ENCODE peak calls at places on chromosomes 5 and 9, in six cellular contexts. B is IMR-90, V is neuronal stem cell, E is mesendoderm, D is H1, H is mesenchymal stem cell. A is an unnamed sample.

GRCh38 chr5:150021491-150022162 is 21.1 kb downstream of the HMGXB3 start:
- DNase-seq in B (peak), V (no peak), E (peak), D (no peak), H (no peak), A (no peak)

GRCh38 chr5:95385334-95385733 is 5.8 kb upstream of the FAM81B start:
- DNase-seq in B (no peak), V (no peak), E (no peak), D (no peak), H (no peak), A (no peak)

GRCh38 chr9:37617837-37618236 is 25.4 kb upstream of the TOMM5 start:
- DNase-seq in B (peak), V (peak), E (peak), D (no peak), H (no peak), A (no peak)

GRCh38 chr9:112020680-112021596 is 124.3 kb downstream of the UGCG start:
- DNase-seq in B (peak), V (no peak), E (no peak), D (no peak), H (peak), A (peak)

GRCh38 chr9:121285835-121286687 is 18.1 kb downstream of the GSN start:
- DNase-seq in B (peak), V (no peak), E (peak), D (peak), H (peak), A (peak)

GRCh38 chr5:137036630-137037029 is 462.5 kb downstream of the SPOCK1 start:
- DNase-seq in B (no peak), V (peak), E (peak), D (no peak), H (no peak), A (peak)

GRCh38 chr9:77939149-77939668 is 92.4 kb downstream of the GNAQ start:
- DNase-seq in B (peak), V (no peak), E (no peak), D (no peak), H (no peak), A (peak)

GRCh38 chr9:72477862-72478564 is 43.4 kb upstream of the TMC1 start:
- DNase-seq in B (peak), V (no peak), E (peak), D (no peak), H (peak), A (peak)

GRCh38 chr9:70954126-70954525 is 167.3 kb downstream of the TRPM3 start:
- DNase-seq in B (peak), V (peak), E (peak), D (no peak), H (peak), A (peak)

GRCh38 chr9:117720555-117720954 is 16.4 kb downstream of the TLR4 start:
- DNase-seq in B (no peak), V (no peak), E (no peak), D (no peak), H (peak), A (no peak)

GRCh38 chr5:148733601-148734438 is 79.5 kb upstream of the HTR4 start:
- DNase-seq in B (peak), V (peak), E (peak), D (peak), H (peak), A (peak)

GRCh38 chr9:14251146-14252071 is 62.5 kb downstream of the NFIB start:
- DNase-seq in B (peak), V (no peak), E (peak), D (no peak), H (peak), A (peak)

GRCh38 chr9:114483499-114483898 is 21.8 kb downstream of the WHRN start:
- DNase-seq in B (no peak), V (no peak), E (no peak), D (no peak), H (no peak), A (peak)

GRCh38 chr9:136994885-136995224 is 1.5 kb downstream of the CLIC3 start:
- DNase-seq in B (no peak), V (no peak), E (no peak), D (no peak), H (no peak), A (no peak)

GRCh38 chr5:90308787-90309585 is 100.6 kb downstream of the CETN3 start:
- DNase-seq in B (no peak), V (no peak), E (no peak), D (no peak), H (peak), A (peak)

GRCh38 chr5:105033642-105034217 is 1471.1 kb upstream of the NUDT12 start:
- DNase-seq in B (no peak), V (no peak), E (no peak), D (no peak), H (no peak), A (peak)

GRCh38 chr9:136253246-136254130 is 7.9 kb upstream of the QSOX2 start:
- DNase-seq in B (no peak), V (no peak), E (no peak), D (no peak), H (no peak), A (no peak)

GRCh38 chr9:105828596-105829213 is 134.4 kb downstream of the TMEM38B start:
- DNase-seq in B (no peak), V (no peak), E (no peak), D (no peak), H (no peak), A (no peak)

GRCh38 chr9:112271466-112272098 is 61.8 kb downstream of the PTBP3 start:
- DNase-seq in B (peak), V (no peak), E (no peak), D (no peak), H (no peak), A (no peak)

GRCh38 chr9:18466101-18466500 is 7.9 kb upstream of the ADAMTSL1 start:
- DNase-seq in B (no peak), V (no peak), E (no peak), D (no peak), H (no peak), A (no peak)

GRCh38 chr5:101860563-101860962 is 435.5 kb downstream of the SLCO4C1 start:
- DNase-seq in B (no peak), V (no peak), E (no peak), D (no peak), H (no peak), A (no peak)

GRCh38 chr9:113475992-113476391 is 12.5 kb downstream of the RGS3 start:
- DNase-seq in B (no peak), V (no peak), E (no peak), D (peak), H (no peak), A (no peak)

GRCh38 chr9:83707768-83708514 is at the start of gene UBQLN1:
- DNase-seq in B (peak), V (peak), E (peak), D (peak), H (peak), A (peak)
- H2BK5ac ChIP-seq in B (peak), V (peak), E (peak), D (peak), H (peak), A (peak)

GRCh38 chr5:7851240-7851592 is 283 bp upstream of the CFAP90 start:
- DNase-seq in B (no peak), V (no peak), E (no peak), D (no peak), H (no peak), A (no peak)
- H3K4me2 ChIP-seq in B (peak), V (peak), E (peak), D (peak), H (peak), A (peak)

DNA sequence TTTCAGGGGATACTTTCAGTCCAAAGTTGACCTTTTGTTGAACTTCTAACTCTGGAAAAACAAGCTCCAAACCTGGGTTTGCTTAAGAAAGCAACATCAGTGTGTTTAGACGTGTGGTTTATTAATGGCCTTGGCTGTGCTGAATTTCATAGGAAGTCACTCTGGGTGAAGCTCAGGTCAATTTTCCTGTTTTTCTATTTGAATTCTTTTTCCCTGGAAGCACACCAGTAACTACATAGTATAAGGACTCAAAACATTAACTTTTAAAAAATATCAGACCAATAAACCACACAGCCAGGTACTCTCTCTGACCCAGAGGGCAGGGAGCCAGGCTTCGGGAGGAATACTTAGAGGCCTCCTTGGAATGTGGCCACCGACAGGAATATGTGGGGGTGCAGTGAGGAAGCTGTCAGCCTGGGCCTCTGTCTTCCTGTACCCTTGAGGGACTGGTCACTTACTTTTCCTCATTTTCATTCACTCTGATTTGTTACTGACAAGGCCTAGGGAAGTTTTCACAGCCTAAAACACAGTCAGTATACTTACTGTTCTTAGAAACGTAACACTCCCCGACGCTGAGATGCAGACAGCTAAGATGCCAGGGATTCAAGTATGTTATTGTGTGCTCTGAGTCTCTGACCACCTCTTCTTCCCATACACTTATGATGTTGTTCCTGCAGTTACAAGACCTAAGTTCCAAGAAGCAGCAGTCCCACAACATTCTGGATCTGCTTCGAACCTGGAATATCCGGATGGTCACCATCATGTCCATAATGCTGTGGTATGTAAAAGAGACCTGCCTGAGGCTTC is 18.9 kb downstream of the SLC22A5 start:
- DNase-seq in B (peak), V (no peak), E (no peak), D (no peak), H (peak), A (peak)
- H3K4me3 ChIP-seq in B (no peak), V (no peak), E (no peak), D (no peak), H (no peak), A (no peak)

GRCh38 chr5:80140496-80140895 is 105.3 kb downstream of the THBS4 start:
- DNase-seq in B (no peak), V (no peak), E (no peak), D (no peak), H (no peak), A (no peak)

GRCh38 chr5:80141681-80142080 is 106.5 kb downstream of the THBS4 start:
- DNase-seq in B (no peak), V (no peak), E (peak), D (no peak), H (no peak), A (no peak)

GRCh38 chr5:80139573-80139972 is 104.4 kb downstream of the THBS4 start:
- DNase-seq in B (no peak), V (no peak), E (peak), D (no peak), H (no peak), A (no peak)

GRCh38 chr5:80142996-80143395 is 107.8 kb downstream of the THBS4 start:
- DNase-seq in B (no peak), V (no peak), E (no peak), D (no peak), H (no peak), A (no peak)

DNA sequence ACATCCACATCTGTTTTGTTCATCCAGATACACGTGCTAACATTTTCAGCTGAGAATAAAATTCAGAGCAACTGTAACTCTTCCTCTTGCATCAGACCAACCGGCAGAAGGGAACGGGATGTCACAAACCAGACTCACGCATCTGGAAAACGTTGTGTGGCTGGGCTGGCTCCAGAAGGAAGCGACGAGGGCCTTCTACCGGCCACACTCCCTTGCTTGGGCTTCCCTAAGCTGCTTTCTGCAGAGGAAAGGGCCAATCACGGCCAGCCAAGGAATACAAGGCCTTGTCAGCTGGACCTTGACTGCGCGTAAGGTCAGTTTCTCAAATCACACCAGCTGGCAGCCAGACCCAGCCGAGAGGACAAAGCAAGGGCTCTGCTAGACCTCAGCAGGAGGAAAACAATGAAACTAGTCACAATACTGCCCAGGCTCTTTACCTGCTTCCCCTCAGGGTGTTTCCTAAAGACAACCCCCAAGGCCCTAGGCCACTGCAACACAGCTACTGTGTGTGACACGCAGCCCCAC is 106.1 kb downstream of the THBS4 start:
- DNase-seq in B (peak), V (peak), E (peak), D (peak), H (peak), A (peak)
- H2BK5ac ChIP-seq in B (no peak), V (no peak), E (no peak), D (peak), H (no peak), A (peak)

GRCh38 chr5:14188778-14189177 is 45.6 kb downstream of the TRIO start:
- DNase-seq in B (no peak), V (no peak), E (no peak), D (no peak), H (no peak), A (no peak)
- H3K4me2 ChIP-seq in B (peak), V (no peak), E (no peak), D (no peak), H (no peak), A (no peak)

DNA sequence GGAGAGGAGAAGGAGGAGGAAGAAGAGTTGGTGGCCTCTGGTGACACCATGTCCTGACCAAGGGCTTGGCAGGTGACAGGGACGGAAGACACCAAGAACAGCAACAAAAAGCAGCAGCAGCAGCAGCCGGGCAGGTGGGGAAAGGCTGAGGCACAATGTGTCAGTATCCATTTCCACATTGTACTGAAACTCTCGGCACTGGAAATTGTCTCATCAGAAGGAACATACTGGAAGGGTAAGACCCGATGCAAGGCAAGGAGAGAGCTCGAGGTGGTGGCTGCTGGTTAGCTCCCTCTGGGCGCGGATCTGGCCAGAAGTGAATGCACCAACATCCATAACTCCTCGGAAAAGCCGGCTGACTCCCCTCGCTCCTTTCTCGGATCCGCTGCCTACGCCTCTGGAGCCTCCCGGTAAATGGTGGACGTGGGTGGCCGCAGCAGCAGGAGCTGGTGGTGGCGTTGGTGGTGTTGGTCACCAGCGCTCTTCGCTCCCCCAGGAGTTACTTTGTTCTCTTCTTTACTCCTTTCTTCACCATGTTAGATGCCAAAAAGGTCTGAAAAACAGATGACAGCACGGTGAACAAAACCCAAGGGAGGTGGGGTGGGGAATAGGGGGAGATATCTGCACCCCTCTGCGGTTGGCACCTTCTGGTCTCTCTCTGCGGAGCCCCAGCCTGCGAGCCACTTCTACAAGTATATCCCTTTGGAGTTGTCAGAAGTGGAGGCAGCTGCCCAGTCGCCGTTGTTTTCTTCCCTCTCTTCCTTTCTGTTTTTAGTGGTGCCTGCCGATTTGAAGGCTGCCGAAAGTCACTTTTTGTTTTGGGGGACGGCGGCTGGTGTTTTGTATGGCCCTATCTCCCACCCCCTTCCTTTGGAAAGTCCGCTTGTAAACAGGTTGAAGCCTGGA is 463 bp downstream of the FGF10 start:
- DNase-seq in B (peak), V (no peak), E (peak), D (peak), H (peak), A (no peak)
- H3K4me3 ChIP-seq in B (peak), V (peak), E (peak), D (peak), H (peak), A (peak)

DNA sequence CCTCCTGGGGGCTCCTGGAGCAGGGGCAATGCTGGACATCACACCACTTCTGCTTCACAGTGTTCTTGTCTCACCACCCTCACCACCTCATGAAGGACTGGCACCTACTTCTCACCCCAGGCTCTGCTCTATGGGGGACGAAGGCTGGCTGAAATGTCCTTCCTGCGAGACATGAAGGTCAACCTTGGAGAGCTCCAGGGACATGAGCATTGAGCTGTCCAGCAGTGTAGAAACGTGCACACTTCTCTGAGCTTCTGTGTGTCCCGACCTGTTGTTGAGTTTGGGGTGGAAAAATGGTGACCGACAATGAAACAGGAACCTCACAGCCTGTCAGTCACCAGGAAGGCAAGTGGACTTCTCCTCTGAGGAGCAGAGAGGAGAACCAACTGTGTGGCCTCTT is 68.6 kb upstream of the ADAMTS16 start:
- DNase-seq in B (no peak), V (no peak), E (no peak), D (no peak), H (no peak), A (no peak)
- H2BK5ac ChIP-seq in B (no peak), V (no peak), E (no peak), D (no peak), H (no peak), A (no peak)

DNA sequence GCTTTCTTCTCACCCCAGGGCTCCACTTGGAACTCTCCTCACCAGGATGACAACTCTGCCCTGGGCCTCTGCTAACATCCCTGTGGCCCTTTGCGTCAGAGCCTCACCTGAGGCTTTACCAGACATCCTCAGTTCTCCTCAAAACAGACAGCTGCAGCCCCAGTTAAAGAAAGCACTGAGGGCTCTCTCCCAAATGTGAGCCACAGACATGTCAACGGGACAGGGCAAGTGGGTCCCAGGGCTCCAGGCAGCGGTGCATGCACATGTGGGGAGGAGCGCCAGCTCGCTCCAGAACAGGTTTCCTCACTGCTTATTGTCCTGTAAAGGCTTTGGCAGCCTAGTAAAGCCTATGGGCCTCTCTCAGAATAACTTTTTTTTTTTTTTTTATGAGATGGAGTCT is 37.3 kb downstream of the IPPK start:
- DNase-seq in B (no peak), V (no peak), E (no peak), D (no peak), H (no peak), A (no peak)
- H3K4me2 ChIP-seq in B (no peak), V (no peak), E (no peak), D (no peak), H (no peak), A (no peak)

GRCh38 chr5:135577421-135577820 is 1.4 kb downstream of the CXCL14 start:
- DNase-seq in B (no peak), V (no peak), E (no peak), D (no peak), H (no peak), A (no peak)

GRCh38 chr5:135578305-135578684 is 496 bp downstream of the CXCL14 start:
- DNase-seq in B (no peak), V (no peak), E (peak), D (peak), H (no peak), A (no peak)

GRCh38 chr5:135578685-135579341 is at the start of gene CXCL14:
- DNase-seq in B (peak), V (peak), E (peak), D (peak), H (peak), A (no peak)

GRCh38 chr5:135574493-135574892 is 4.3 kb downstream of the CXCL14 start:
- DNase-seq in B (no peak), V (no peak), E (no peak), D (no peak), H (no peak), A (no peak)

GRCh38 chr5:135576075-135576599 is 2.7 kb downstream of the CXCL14 start:
- DNase-seq in B (peak), V (no peak), E (peak), D (no peak), H (no peak), A (peak)
- H3K4me3 ChIP-seq in B (no peak), V (no peak), E (no peak), D (no peak), H (no peak), A (no peak)

GRCh38 chr9:84283895-84284294 is 56.7 kb downstream of the SLC28A3 start:
- DNase-seq in B (no peak), V (no peak), E (no peak), D (no peak), H (no peak), A (peak)
- H2BK5ac ChIP-seq in B (no peak), V (no peak), E (no peak), D (no peak), H (no peak), A (no peak)

A was measured in trophoblast cell.